ENCODE peak calls at places on chromosomes 3 and 15, in six cellular contexts. V is activated CD8-positive, alpha-beta memory T cell treated with anti-CD3 and anti-CD28 coated beads for 48 hours; L is amniotic stem cell; O is LHCN-M2; R is smooth muscle cell of the brain vasculature; D is heart left ventricle. G is an unnamed sample.

GRCh38 chr15:94066046-94066445 is 165.3 kb upstream of the MCTP2 start:
- DNase-seq in R (no peak), L (no peak), O (no peak), V (no peak), D (no peak), G (no peak)

GRCh38 chr15:73573572-73573971 is 59.6 kb downstream of the NPTN start:
- DNase-seq in O (no peak), D (peak), R (no peak), V (no peak), L (no peak), G (no peak)

GRCh38 chr3:49899815-49900214 is 3.9 kb downstream of the MST1R start:
- DNase-seq in O (no peak), L (no peak), R (no peak), V (no peak), D (no peak), G (no peak)

GRCh38 chr15:60299452-60300047 is 98.2 kb downstream of the ANXA2 start:
- DNase-seq in V (no peak), L (no peak), R (no peak), D (peak), O (no peak), G (no peak)

GRCh38 chr15:61748529-61748928 is 311.7 kb downstream of the VPS13C start:
- DNase-seq in O (peak), D (no peak), L (no peak), R (no peak), V (no peak), G (no peak)

GRCh38 chr3:19046440-19046839 is 101.9 kb upstream of the KCNH8 start:
- DNase-seq in O (no peak), L (no peak), D (no peak), V (no peak), R (no peak), G (no peak)

GRCh38 chr15:77642793-77643430 is 10.2 kb upstream of the LINGO1 start:
- DNase-seq in D (no peak), O (no peak), V (no peak), L (no peak), R (no peak), G (no peak)

GRCh38 chr3:174858353-174858752 is 781 bp upstream of the NAALADL2 start:
- DNase-seq in L (no peak), D (no peak), V (no peak), R (no peak), O (no peak), G (no peak)

GRCh38 chr15:90819850-90820249 is 48.5 kb upstream of the FURIN start:
- DNase-seq in O (no peak), D (no peak), V (no peak), L (no peak), R (no peak), G (no peak)

GRCh38 chr15:99476413-99477222 is 89.2 kb upstream of the MEF2A start:
- DNase-seq in O (peak), D (peak), R (peak), L (peak), V (no peak), G (no peak)

GRCh38 chr3:169818330-169818729 is 5.6 kb upstream of the LRRC34 start:
- DNase-seq in D (no peak), R (no peak), V (no peak), L (no peak), O (peak), G (no peak)

GRCh38 chr15:92848852-92849598 is 51.1 kb upstream of the CHD2 start:
- DNase-seq in V (no peak), R (no peak), O (peak), L (no peak), D (no peak), G (no peak)

GRCh38 chr15:63294354-63294753 is 16.9 kb downstream of the APH1B start:
- DNase-seq in D (no peak), R (no peak), O (no peak), L (no peak), V (no peak), G (no peak)

GRCh38 chr15:29888651-29889050 is 66.4 kb upstream of the TJP1 start:
- DNase-seq in R (peak), L (no peak), D (peak), O (peak), V (no peak), G (no peak)

GRCh38 chr3:143288944-143289343 is 169.4 kb downstream of the CHST2 start:
- DNase-seq in D (no peak), R (no peak), V (no peak), O (no peak), L (no peak), G (no peak)

GRCh38 chr15:50907866-50908208 is 646 bp upstream of the AP4E1 start:
- DNase-seq in R (no peak), D (peak), L (no peak), O (peak), V (no peak), G (no peak)

GRCh38 chr15:37016287-37016686 is 84.1 kb downstream of the MEIS2 start:
- DNase-seq in V (no peak), D (peak), O (no peak), R (no peak), L (no peak), G (no peak)

GRCh38 chr3:90015688-90016356 is 908.4 kb downstream of the EPHA3 start:
- DNase-seq in R (peak), O (peak), D (peak), V (no peak), L (peak), G (no peak)

GRCh38 chr3:107943860-107944543 is 146.8 kb downstream of the CD47 start:
- DNase-seq in D (no peak), L (no peak), R (no peak), V (no peak), O (no peak), G (no peak)

GRCh38 chr15:25136119-25136518 is 181.3 kb downstream of the SNRPN start:
- DNase-seq in R (no peak), O (peak), D (no peak), L (no peak), V (no peak), G (no peak)

GRCh38 chr3:15291589-15292541 is 40.5 kb downstream of the SH3BP5 start:
- DNase-seq in L (no peak), V (no peak), R (no peak), D (no peak), O (no peak), G (no peak)

GRCh38 chr3:134314588-134315285 is 59.5 kb downstream of the AMOTL2 start:
- DNase-seq in O (no peak), L (no peak), D (peak), V (no peak), R (no peak), G (no peak)

GRCh38 chr3:14513566-14514322 is 26.4 kb downstream of the GRIP2 start:
- DNase-seq in D (no peak), R (no peak), O (no peak), V (no peak), L (no peak), G (no peak)

GRCh38 chr15:82095803-82096202 is 50.0 kb upstream of the MEX3B start:
- DNase-seq in L (no peak), R (no peak), V (no peak), D (no peak), O (no peak), G (no peak)

GRCh38 chr15:52076889-52077781 is 35.4 kb downstream of the BCL2L10 start:
- DNase-seq in R (no peak), D (no peak), L (peak), O (peak), V (no peak), G (no peak)

GRCh38 chr3:54071596-54071995 is 50.8 kb upstream of the CACNA2D3 start:
- DNase-seq in L (no peak), O (no peak), R (no peak), V (no peak), D (no peak), G (no peak)

GRCh38 chr15:62163397-62163796 is 1.7 kb downstream of the C2CD4B start:
- DNase-seq in V (no peak), O (no peak), D (no peak), R (no peak), L (no peak), G (no peak)

GRCh38 chr3:9226326-9226725 is 23.1 kb downstream of the SRGAP3 start:
- DNase-seq in R (no peak), D (no peak), O (no peak), L (no peak), V (no peak), G (no peak)

GRCh38 chr3:161796780-161797179 is 300.2 kb downstream of the OTOL1 start:
- DNase-seq in O (no peak), V (no peak), D (no peak), R (no peak), L (no peak), G (no peak)

GRCh38 chr15:74398183-74398582 is 30.7 kb upstream of the CYP11A1 start:
- DNase-seq in L (no peak), D (no peak), O (no peak), V (no peak), R (no peak), G (no peak)

GRCh38 chr15:66883322-66883911 is 181.4 kb downstream of the SMAD6 start:
- DNase-seq in O (peak), D (peak), V (no peak), L (peak), R (peak), G (peak)

GRCh38 chr3:141448606-141449216 is 38.1 kb upstream of the RASA2 start:
- DNase-seq in O (peak), V (no peak), L (no peak), D (no peak), R (no peak), G (no peak)

GRCh38 chr3:61562810-61563613 is 1.6 kb downstream of the PTPRG start:
- DNase-seq in V (no peak), O (peak), R (no peak), L (no peak), D (peak), G (no peak)

GRCh38 chr3:53255360-53255774 is 455 bp downstream of the TKT start:
- DNase-seq in L (no peak), V (peak), O (peak), D (peak), R (no peak), G (no peak)

GRCh38 chr3:105315157-105315556 is 51.6 kb upstream of the ALCAM start:
- DNase-seq in L (no peak), D (no peak), O (no peak), V (no peak), R (no peak), G (no peak)

GRCh38 chr3:140370686-140371085 is 307.2 kb upstream of the TRIM42 start:
- DNase-seq in V (no peak), R (no peak), L (no peak), O (no peak), D (no peak), G (no peak)

GRCh38 chr15:29244544-29244943 is 25.1 kb downstream of the NSMCE3 start:
- DNase-seq in V (no peak), D (no peak), R (no peak), O (no peak), L (no peak), G (no peak)